ENCODE peak calls at places on chromosomes 2 and 18, in ten cellular contexts. I is GM23338, P is spleen, F is HL-60, D is K562, W is HCT116, T is breast epithelium, A is Panc1, C is transverse colon, R is SK-N-SH. S is an unnamed sample.

GRCh38 chr2:3170792-3171455 is 206.7 kb downstream of the EIPR1 start:
- DNase-seq in T (no peak), I (no peak), R (peak; percentile 28), C (no peak), W (no peak), A (no peak), F (no peak), P (peak; percentile 55), D (no peak), S (no peak)

GRCh38 chr2:73008261-73009159 is 63.0 kb downstream of the SFXN5 start:
- DNase-seq in R (no peak), C (no peak), I (no peak), W (no peak), A (no peak), P (no peak), T (peak; percentile 30), F (no peak), D (no peak), S (no peak)

GRCh38 chr18:7871560-7872456 is 304.7 kb downstream of the PTPRM start:
- DNase-seq in P (no peak), D (no peak), R (no peak), C (no peak), A (no peak), I (no peak), T (no peak), F (no peak), W (no peak), S (no peak)

GRCh38 chr2:10382313-10383061 is 65.6 kb downstream of the ODC1 start:
- DNase-seq in T (no peak), I (peak; percentile 46), W (no peak), A (no peak), F (peak; percentile 96), D (no peak), P (peak; percentile 93), C (peak; percentile 65), R (no peak), S (no peak)

GRCh38 chr2:230889911-230890601 is 25.3 kb downstream of the ITM2C start:
- DNase-seq in R (no peak), I (no peak), W (no peak), D (no peak), T (no peak), C (no peak), A (no peak), F (no peak), P (peak; percentile 41), S (no peak)

GRCh38 chr2:167750675-167751074 is 496.7 kb downstream of the STK39 start:
- DNase-seq in A (no peak), F (no peak), D (no peak), P (no peak), R (no peak), I (no peak), T (no peak), C (no peak), W (no peak), S (no peak)

GRCh38 chr18:70499218-70499691 is 210.4 kb downstream of the SOCS6 start:
- DNase-seq in R (no peak), D (peak; percentile 9), W (no peak), F (no peak), C (no peak), A (no peak), I (peak; percentile 6), P (no peak), T (no peak), S (no peak)

GRCh38 chr2:70385966-70386595 is 84.2 kb upstream of the FAM136A start:
- DNase-seq in I (peak; percentile 69), D (peak; percentile 12), W (no peak), F (no peak), T (no peak), C (no peak), A (no peak), R (peak; percentile 9), P (no peak), S (no peak)

GRCh38 chr2:196131384-196131861 is 40.0 kb downstream of the STK17B start:
- DNase-seq in F (peak; percentile 83), D (peak; percentile 87), W (peak; percentile 66), R (peak; percentile 7), I (peak; percentile 81), A (peak; percentile 45), T (no peak), P (no peak), C (peak; percentile 57), S (no peak)

GRCh38 chr18:3015851-3016250 is 2.9 kb upstream of the LPIN2 start:
- DNase-seq in R (no peak), D (no peak), P (no peak), W (no peak), I (no peak), T (no peak), C (no peak), A (no peak), F (no peak), S (no peak)

GRCh38 chr18:55861266-55861665 is 273.3 kb upstream of the TCF4 start:
- DNase-seq in I (peak; percentile 52), R (no peak), C (no peak), W (no peak), A (peak; percentile 7), T (no peak), F (no peak), P (no peak), D (peak; percentile 22), S (no peak)

GRCh38 chr2:241859436-241860183 is 916 bp upstream of the PDCD1 start:
- DNase-seq in I (no peak), T (no peak), A (no peak), C (peak; percentile 47), W (no peak), F (no peak), R (peak; percentile 77), P (peak; percentile 80), D (peak; percentile 44), S (no peak)

GRCh38 chr2:172554352-172555271 is 1.3 kb upstream of the PDK1 start:
- DNase-seq in C (no peak), F (no peak), W (no peak), D (peak; percentile 48), A (no peak), T (no peak), R (peak; percentile 51), P (no peak), I (no peak), S (no peak)

GRCh38 chr2:42339191-42339912 is 21.7 kb downstream of the COX7A2L start:
- DNase-seq in C (no peak), D (no peak), A (no peak), R (peak; percentile 46), T (no peak), I (peak; percentile 73), W (no peak), F (no peak), P (no peak), S (no peak)

GRCh38 chr18:59087391-59087790 is 52.3 kb upstream of the SEC11C start:
- DNase-seq in F (no peak), T (no peak), A (no peak), W (no peak), P (no peak), D (no peak), R (no peak), I (no peak), C (peak; percentile 17), S (no peak)

GRCh38 chr2:37780097-37780676 is 108.7 kb upstream of the CDC42EP3 start:
- DNase-seq in C (no peak), R (no peak), A (no peak), F (no peak), W (no peak), I (no peak), P (no peak), T (no peak), D (no peak), S (no peak)

GRCh38 chr18:54263904-54264336 is 5.4 kb upstream of the POLI start:
- DNase-seq in D (no peak), F (no peak), I (no peak), A (no peak), P (no peak), W (no peak), C (no peak), T (no peak), R (no peak), S (no peak)
- TF ChIP-seq POLR2AphosphoS5 in D (no peak), F (no peak), I (no peak), A (no peak), P (no peak), W (no peak), C (no peak), T (no peak), R (no peak), S (no peak)

DNA sequence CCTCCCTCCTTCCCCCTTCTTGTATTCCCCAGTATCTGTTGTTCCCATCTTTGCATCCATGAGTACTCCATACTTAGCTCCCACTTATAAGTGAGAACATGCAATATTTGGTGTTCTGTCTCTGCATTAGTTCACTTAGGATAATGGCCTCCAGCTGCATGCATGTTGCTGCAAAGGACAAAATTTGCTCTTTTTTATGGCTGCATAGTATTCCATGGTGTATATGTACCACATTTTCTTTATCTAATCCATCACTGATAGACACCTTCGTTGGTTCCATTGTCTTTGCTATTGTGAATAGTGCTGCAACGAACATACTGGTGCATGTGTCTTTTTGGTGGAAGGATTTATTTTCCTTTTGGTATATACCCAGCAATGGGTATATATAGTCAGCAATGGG is 47.4 kb downstream of the VIT start:
- DNase-seq in P (no peak), C (no peak), T (no peak), A (no peak), W (no peak), D (no peak), R (no peak), I (no peak), F (no peak), S (no peak)
- TF ChIP-seq POLR2AphosphoS5 in P (no peak), C (no peak), T (no peak), A (no peak), W (no peak), D (no peak), R (no peak), I (no peak), F (no peak), S (no peak)

DNA sequence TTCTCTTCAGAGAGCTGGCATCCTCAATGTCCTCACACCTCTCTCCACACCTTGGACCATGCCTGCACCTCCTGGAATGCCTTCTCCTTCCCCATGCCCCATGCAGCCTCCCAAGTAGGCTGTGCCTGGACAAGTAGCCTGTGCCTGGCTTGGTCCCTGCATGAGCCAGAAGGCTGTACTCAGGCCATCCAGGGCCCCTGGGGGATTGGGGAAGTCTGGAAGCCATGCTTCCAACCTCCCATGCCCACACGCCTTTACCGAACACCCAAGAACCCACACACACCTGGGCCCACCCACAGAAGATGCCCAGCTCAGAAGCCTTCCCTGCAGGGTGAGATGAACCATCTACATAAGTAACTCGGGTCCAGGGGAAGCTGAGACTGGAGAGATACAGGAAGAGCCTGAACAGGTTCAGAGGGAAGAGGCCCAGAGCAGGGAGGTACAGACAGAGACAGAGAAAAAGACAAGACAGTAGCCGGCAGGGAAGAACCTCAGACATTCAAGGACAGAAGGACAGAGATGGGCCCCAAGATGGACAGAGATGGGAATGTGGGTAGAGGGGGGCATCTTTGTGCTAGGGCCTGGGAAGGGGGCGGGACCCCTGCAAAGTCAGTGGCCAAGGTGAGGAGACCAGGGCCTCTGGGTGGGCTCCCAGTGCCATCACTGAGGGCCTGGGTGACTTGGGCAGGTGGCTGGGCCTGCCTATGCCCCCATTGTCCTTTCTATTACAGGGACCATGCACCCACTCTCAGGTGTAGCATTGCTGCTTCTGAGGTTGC is 4.3 kb downstream of the BIN1 start:
- DNase-seq in P (peak; percentile 53), W (no peak), R (peak; percentile 6), D (no peak), T (peak; percentile 2), F (no peak), C (no peak), I (no peak), A (no peak), S (no peak)
- TF ChIP-seq POLR2AphosphoS5 in P (no peak), W (no peak), R (no peak), D (no peak), T (no peak), F (no peak), C (no peak), I (no peak), A (no peak), S (no peak)

GRCh38 chr18:22694954-22695353 is 238.2 kb upstream of the RBBP8 start:
- DNase-seq in C (no peak), W (peak; percentile 63), I (peak; percentile 10), F (no peak), R (no peak), A (no peak), D (peak; percentile 53), P (no peak), T (no peak), S (no peak)
- TF ChIP-seq POLR2AphosphoS5 in C (no peak), W (peak; percentile 25), I (no peak), F (no peak), R (no peak), A (no peak), D (no peak), P (no peak), T (no peak), S (no peak)